ENCODE peak calls at places on chromosomes 1 and 21, in ten cellular contexts. V is mammary epithelial cell, R is PC-3, P is SK-N-SH, W is psoas muscle, Q is GM23338, J is IMR-90, N is tibial artery, T is right atrium auricular region, K is body of pancreas. M is an unnamed sample.
A peak's percentile ranks its signal among the peaks of the same experiment; 100 is the strongest.

GRCh38 chr1:186722711-186723309 is 42.6 kb upstream of the PTGS2 start:
- DNase-seq in V (peak; percentile 21), R (peak; percentile 57), P (peak; percentile 23), W (no peak), Q (peak; percentile 80), J (peak; percentile 52), N (no peak), T (no peak), K (no peak), M (no peak)

GRCh38 chr1:200153277-200154055 is 126.0 kb downstream of the NR5A2 start:
- DNase-seq in V (no peak), R (no peak), P (no peak), W (no peak), Q (no peak), J (no peak), N (no peak), T (no peak), K (no peak), M (no peak)

GRCh38 chr21:32826317-32827167 is 55.0 kb upstream of the PAXBP1 start:
- DNase-seq in V (peak; percentile 38), R (peak; percentile 72), P (peak; percentile 49), W (no peak), Q (peak; percentile 81), J (peak; percentile 63), N (no peak), T (no peak), K (peak; percentile 54), M (peak; percentile 24)

GRCh38 chr1:91507330-91507729 is 6.7 kb downstream of the CDC7 start:
- DNase-seq in V (no peak), R (no peak), P (no peak), W (no peak), Q (no peak), J (no peak), N (no peak), T (no peak), K (no peak), M (no peak)

GRCh38 chr1:212207118-212207517 is 78.1 kb upstream of the PPP2R5A start:
- DNase-seq in V (no peak), R (no peak), P (no peak), W (no peak), Q (no peak), J (no peak), N (no peak), T (no peak), K (no peak), M (no peak)

GRCh38 chr1:161420763-161421455 is 53.2 kb upstream of the CFAP126 start:
- DNase-seq in V (no peak), R (no peak), P (no peak), W (no peak), Q (peak; percentile 84), J (peak; percentile 3), N (no peak), T (no peak), K (no peak), M (no peak)

GRCh38 chr1:87790756-87791155 is 462.1 kb downstream of the LMO4 start:
- DNase-seq in V (no peak), R (no peak), P (no peak), W (no peak), Q (no peak), J (no peak), N (no peak), T (no peak), K (no peak), M (no peak)

GRCh38 chr1:149986486-149987296 is 23.8 kb downstream of the OTUD7B start:
- DNase-seq in V (peak; percentile 61), R (peak; percentile 31), P (no peak), W (no peak), Q (no peak), J (peak; percentile 89), N (no peak), T (no peak), K (no peak), M (no peak)

GRCh38 chr1:111725192-111725591 is 14.0 kb downstream of the INKA2 start:
- DNase-seq in V (no peak), R (no peak), P (no peak), W (peak; percentile 58), Q (no peak), J (no peak), N (no peak), T (peak; percentile 58), K (peak; percentile 27), M (peak; percentile 47)

GRCh38 chr1:59976194-59977074 is 49.9 kb upstream of the CYP2J2 start:
- DNase-seq in V (peak; percentile 24), R (peak; percentile 74), P (peak; percentile 74), W (peak; percentile 54), Q (peak; percentile 83), J (peak; percentile 26), N (peak; percentile 82), T (peak; percentile 82), K (peak; percentile 79), M (peak; percentile 76)

GRCh38 chr1:19448491-19449439 is 36.6 kb downstream of the CAPZB start:
- DNase-seq in V (peak; percentile 84), R (peak; percentile 83), P (peak; percentile 89), W (peak; percentile 62), Q (no peak), J (peak; percentile 93), N (peak; percentile 82), T (peak; percentile 78), K (peak; percentile 39), M (no peak)

GRCh38 chr1:14974361-14974760 is 179.2 kb upstream of the TMEM51 start:
- DNase-seq in V (no peak), R (no peak), P (no peak), W (no peak), Q (no peak), J (peak; percentile 50), N (no peak), T (no peak), K (no peak), M (no peak)

GRCh38 chr21:38392722-38393121 is 105.6 kb downstream of the ERG start:
- DNase-seq in V (no peak), R (peak; percentile 5), P (no peak), W (no peak), Q (no peak), J (no peak), N (no peak), T (no peak), K (no peak), M (no peak)

GRCh38 chr1:94463765-94464330 is 45.7 kb downstream of the ABCD3 start:
- DNase-seq in V (peak; percentile 55), R (peak; percentile 78), P (peak; percentile 4), W (no peak), Q (peak; percentile 55), J (peak; percentile 71), N (no peak), T (no peak), K (peak; percentile 37), M (no peak)

GRCh38 chr1:220841293-220841692 is 38.0 kb upstream of the HLX start:
- DNase-seq in V (no peak), R (peak; percentile 22), P (no peak), W (no peak), Q (peak; percentile 44), J (no peak), N (no peak), T (no peak), K (no peak), M (no peak)

GRCh38 chr1:55741516-55741915 is 526.4 kb upstream of the USP24 start:
- DNase-seq in V (no peak), R (no peak), P (no peak), W (no peak), Q (no peak), J (peak; percentile 88), N (no peak), T (no peak), K (no peak), M (no peak)

GRCh38 chr1:67952071-67952470 is 98.4 kb downstream of the DIRAS3 start:
- DNase-seq in V (peak; percentile 10), R (no peak), P (no peak), W (no peak), Q (no peak), J (peak; percentile 56), N (no peak), T (no peak), K (no peak), M (no peak)

GRCh38 chr1:115429884-115430283 is 91.8 kb upstream of the NGF start:
- DNase-seq in V (peak; percentile 74), R (peak; percentile 33), P (no peak), W (no peak), Q (no peak), J (peak; percentile 72), N (no peak), T (no peak), K (no peak), M (no peak)

GRCh38 chr21:41363370-41364270 is 1.8 kb downstream of the MX2 start:
- DNase-seq in V (no peak), R (no peak), P (no peak), W (no peak), Q (no peak), J (no peak), N (peak; percentile 11), T (peak; percentile 52), K (no peak), M (no peak)
- H3K4me3 ChIP-seq in V (no peak overlapping the region), R (no peak overlapping the region), P (no peak overlapping the region), W (no peak overlapping the region), Q (no peak overlapping the region), J (no peak overlapping the region), N (no peak overlapping the region), T (no peak overlapping the region), K (no peak overlapping the region), M (no peak overlapping the region)

DNA sequence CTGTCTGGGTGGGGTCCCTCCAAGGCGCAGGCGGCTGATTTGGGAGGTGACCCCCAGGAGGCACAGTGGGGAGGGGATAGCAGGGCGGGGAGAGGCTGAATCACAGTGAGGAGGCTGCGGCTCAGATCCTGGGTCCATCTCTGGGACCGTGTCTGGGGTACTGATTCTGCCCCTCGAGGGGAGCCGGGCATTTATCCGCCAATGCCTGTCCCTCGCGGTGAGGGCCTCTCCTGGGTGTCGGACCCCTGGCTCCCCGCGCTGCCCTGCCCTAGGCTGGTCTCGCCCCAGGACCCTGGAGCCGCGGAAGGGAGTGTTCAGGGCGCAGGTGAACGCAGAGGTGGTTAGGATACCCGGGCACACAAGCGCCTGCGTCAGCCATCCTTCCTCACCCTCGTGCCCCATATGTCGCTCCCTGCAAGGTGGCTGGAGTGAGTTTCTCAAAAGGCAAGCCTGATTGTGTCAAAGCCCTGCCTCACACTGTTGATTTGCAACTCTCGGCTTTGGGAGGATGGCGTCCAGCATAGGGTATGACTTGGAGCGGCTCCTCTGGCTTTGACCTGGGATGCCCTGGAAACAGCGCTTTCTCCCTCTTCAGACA is 530.9 kb downstream of the PTPRU start:
- DNase-seq in V (no peak), R (no peak), P (no peak), W (no peak), Q (no peak), J (no peak), N (no peak), T (peak; percentile 5), K (no peak), M (no peak)
- H3K27ac ChIP-seq in V (no peak overlapping the region), R (no peak overlapping the region), P (no peak overlapping the region), W (no peak overlapping the region), Q (no peak overlapping the region), J (no peak overlapping the region), N (no peak overlapping the region), T (no peak overlapping the region), K (no peak overlapping the region), M (no peak overlapping the region)

GRCh38 chr1:228378453-228379164 is 28.0 kb downstream of the TRIM11 start:
- DNase-seq in V (peak; percentile 42), R (peak; percentile 62), P (peak; percentile 96), W (peak; percentile 74), Q (peak; percentile 95), J (peak; percentile 69), N (peak; percentile 87), T (peak; percentile 73), K (peak; percentile 72), M (peak; percentile 60)
- TF ChIP-seq CTCF in V (peak; percentile 51), R (peak; percentile 76), P (peak; percentile 66), W (peak; percentile 41), Q (peak; percentile 78), J (peak; percentile 51), N (peak; percentile 66), T (no peak), K (peak; percentile 52), M (peak; percentile 56)

GRCh38 chr1:53210954-53211353 is 9.5 kb downstream of the CZIB start:
- DNase-seq in V (no peak), R (no peak), P (no peak), W (no peak), Q (no peak), J (no peak), N (no peak), T (no peak), K (no peak), M (no peak)
- H3K4me3 ChIP-seq in V (no peak overlapping the region), R (no peak overlapping the region), P (no peak overlapping the region), W (no peak overlapping the region), Q (no peak overlapping the region), J (no peak overlapping the region), N (no peak overlapping the region), T (no peak overlapping the region), K (no peak overlapping the region), M (no peak overlapping the region)